ENCODE peak calls at places on chromosomes 7 and 10, in ten cellular contexts. R is CD8-positive, alpha-beta memory T cell; G is AG04450; W is sigmoid colon; E is colonic mucosa; K is SK-N-SH; T is H9; Q is thoracic aorta; I is left lung; P is PC-9. Z is an unnamed sample.

GRCh38 chr10:28719789-28720436 is 42.6 kb downstream of the BAMBI start:
- DNase-seq in R (no peak), G (peak), W (no peak), E (no peak), K (no peak), T (no peak), Q (no peak), I (no peak), P (no peak), Z (no peak)

GRCh38 chr7:38105874-38106483 is 72.1 kb upstream of the STARD3NL start:
- DNase-seq in R (no peak), G (peak), W (no peak), E (no peak), K (peak), T (no peak), Q (no peak), I (no peak), P (no peak), Z (peak)

GRCh38 chr7:102976493-102976892 is 63.7 kb downstream of the LRRC17 start:
- DNase-seq in R (no peak), G (no peak), W (no peak), E (no peak), K (no peak), T (no peak), Q (no peak), I (no peak), P (no peak), Z (no peak)

GRCh38 chr7:32115831-32116230 is 45.6 kb upstream of the PDE1C start:
- DNase-seq in R (no peak), G (no peak), W (no peak), E (no peak), K (no peak), T (no peak), Q (no peak), I (no peak), P (no peak), Z (no peak)

GRCh38 chr7:41693150-41693997 is 9.5 kb downstream of the INHBA start:
- DNase-seq in R (no peak), G (no peak), W (no peak), E (no peak), K (peak), T (no peak), Q (no peak), I (no peak), P (no peak), Z (no peak)

GRCh38 chr7:57407125-57407524 is 42.9 kb upstream of the ZNF716 start:
- DNase-seq in R (no peak), G (no peak), W (no peak), E (no peak), K (no peak), T (no peak), Q (no peak), I (no peak), P (no peak), Z (no peak)

GRCh38 chr7:29807179-29807841 is 1.0 kb downstream of the WIPF3 start:
- DNase-seq in R (no peak), G (no peak), W (no peak), E (peak), K (peak), T (peak), Q (no peak), I (no peak), P (no peak), Z (no peak)

GRCh38 chr10:61140765-61141392 is 196.9 kb upstream of the RHOBTB1 start:
- DNase-seq in R (no peak), G (peak), W (peak), E (no peak), K (peak), T (no peak), Q (no peak), I (no peak), P (no peak), Z (peak)

GRCh38 chr7:140977351-140978140 is 37.2 kb downstream of the MRPS33 start:
- DNase-seq in R (no peak), G (no peak), W (no peak), E (no peak), K (no peak), T (no peak), Q (no peak), I (no peak), P (no peak), Z (no peak)

GRCh38 chr7:143988986-143989745 is 11.0 kb upstream of the OR6B1 start:
- DNase-seq in R (no peak), G (no peak), W (no peak), E (no peak), K (no peak), T (no peak), Q (no peak), I (no peak), P (no peak), Z (no peak)

GRCh38 chr10:30176182-30176581 is 116.8 kb upstream of the JCAD start:
- DNase-seq in R (no peak), G (peak), W (no peak), E (no peak), K (no peak), T (no peak), Q (no peak), I (no peak), P (no peak), Z (no peak)

GRCh38 chr7:26451997-26452396 is 160.3 kb downstream of the SNX10 start:
- DNase-seq in R (no peak), G (no peak), W (no peak), E (no peak), K (no peak), T (peak), Q (no peak), I (no peak), P (peak), Z (no peak)

GRCh38 chr7:70788276-70788675 is 343.7 kb upstream of the GALNT17 start:
- DNase-seq in R (no peak), G (no peak), W (no peak), E (no peak), K (peak), T (no peak), Q (no peak), I (no peak), P (no peak), Z (no peak)

GRCh38 chr7:157310676-157311185 is 26.1 kb upstream of the DNAJB6 start:
- DNase-seq in R (no peak), G (no peak), W (no peak), E (no peak), K (peak), T (peak), Q (no peak), I (no peak), P (no peak), Z (no peak)

GRCh38 chr7:45456105-45456504 is 118.1 kb upstream of the ADCY1 start:
- DNase-seq in R (no peak), G (no peak), W (no peak), E (no peak), K (no peak), T (no peak), Q (no peak), I (no peak), P (no peak), Z (no peak)

GRCh38 chr10:92502296-92502695 is 71.6 kb downstream of the IDE start:
- DNase-seq in R (no peak), G (no peak), W (no peak), E (no peak), K (no peak), T (no peak), Q (no peak), I (no peak), P (no peak), Z (no peak)

GRCh38 chr10:126580873-126581647 is 89.4 kb downstream of the C10orf90 start:
- DNase-seq in R (no peak), G (no peak), W (no peak), E (no peak), K (no peak), T (no peak), Q (no peak), I (no peak), P (no peak), Z (peak)

GRCh38 chr7:85176197-85176596 is 10.7 kb downstream of the SEMA3D start:
- DNase-seq in R (no peak), G (no peak), W (no peak), E (no peak), K (no peak), T (no peak), Q (no peak), I (no peak), P (no peak), Z (no peak)

GRCh38 chr10:10942441-10942840 is 75.2 kb upstream of the CELF2 start:
- DNase-seq in R (no peak), G (no peak), W (no peak), E (no peak), K (no peak), T (no peak), Q (no peak), I (no peak), P (no peak), Z (no peak)

GRCh38 chr7:143222782-143223181 is 945 bp downstream of the TAS2R40 start:
- DNase-seq in R (no peak), G (no peak), W (no peak), E (no peak), K (no peak), T (no peak), Q (no peak), I (peak), P (no peak), Z (no peak)

GRCh38 chr7:88150018-88150417 is 69.8 kb downstream of the SRI start:
- DNase-seq in R (no peak), G (no peak), W (no peak), E (no peak), K (no peak), T (no peak), Q (no peak), I (no peak), P (no peak), Z (no peak)

GRCh38 chr7:3805151-3805550 is 504.1 kb downstream of the SDK1 start:
- DNase-seq in R (no peak), G (no peak), W (no peak), E (no peak), K (no peak), T (no peak), Q (no peak), I (no peak), P (no peak), Z (no peak)

GRCh38 chr10:13816195-13816926 is 229.6 kb downstream of the PRPF18 start:
- DNase-seq in R (no peak), G (peak), W (peak), E (peak), K (no peak), T (no peak), Q (no peak), I (no peak), P (no peak), Z (peak)

GRCh38 chr7:12157517-12157916 is 53.6 kb upstream of the TMEM106B start:
- DNase-seq in R (no peak), G (no peak), W (no peak), E (no peak), K (no peak), T (no peak), Q (no peak), I (no peak), P (no peak), Z (no peak)

GRCh38 chr7:148483515-148483914 is 107.1 kb upstream of the C7orf33 start:
- DNase-seq in R (no peak), G (no peak), W (no peak), E (no peak), K (no peak), T (no peak), Q (no peak), I (no peak), P (no peak), Z (no peak)

GRCh38 chr10:52609071-52609470 is 163.5 kb downstream of the MBL2 start:
- DNase-seq in R (no peak), G (no peak), W (no peak), E (no peak), K (no peak), T (no peak), Q (no peak), I (no peak), P (no peak), Z (no peak)

GRCh38 chr10:420154-421121 is 269.0 kb downstream of the DIP2C start:
- DNase-seq in R (no peak), G (no peak), W (no peak), E (no peak), K (no peak), T (no peak), Q (peak), I (no peak), P (no peak), Z (no peak)

GRCh38 chr10:113297226-113297625 is 255.6 kb upstream of the HABP2 start:
- DNase-seq in R (no peak), G (no peak), W (no peak), E (no peak), K (no peak), T (no peak), Q (no peak), I (no peak), P (peak), Z (no peak)

GRCh38 chr10:121551210-121551609 is 47.0 kb downstream of the FGFR2 start:
- DNase-seq in R (no peak), G (no peak), W (no peak), E (no peak), K (no peak), T (no peak), Q (no peak), I (no peak), P (no peak), Z (no peak)

GRCh38 chr10:98107644-98108430 is 26.6 kb upstream of the R3HCC1L start:
- DNase-seq in R (no peak), G (no peak), W (no peak), E (no peak), K (no peak), T (peak), Q (no peak), I (no peak), P (no peak), Z (no peak)

GRCh38 chr10:61973923-61974322 is 72.4 kb downstream of the ARID5B start:
- DNase-seq in R (no peak), G (no peak), W (no peak), E (no peak), K (no peak), T (no peak), Q (no peak), I (no peak), P (no peak), Z (no peak)

GRCh38 chr10:61280303-61280702 is 172.9 kb downstream of the TMEM26 start:
- DNase-seq in R (no peak), G (no peak), W (no peak), E (no peak), K (no peak), T (no peak), Q (no peak), I (no peak), P (peak), Z (no peak)

GRCh38 chr7:87219545-87220025 is at the start of gene TMEM243:
- DNase-seq in R (peak), G (peak), W (peak), E (peak), K (peak), T (peak), Q (peak), I (peak), P (peak), Z (peak)

GRCh38 chr7:309586-310228 is 19.7 kb downstream of the FOXL3 start:
- DNase-seq in R (no peak), G (no peak), W (no peak), E (no peak), K (no peak), T (no peak), Q (no peak), I (peak), P (no peak), Z (no peak)

GRCh38 chr7:34069676-34070075 is 164.3 kb downstream of the BMPER start:
- DNase-seq in R (no peak), G (no peak), W (no peak), E (no peak), K (no peak), T (no peak), Q (no peak), I (no peak), P (no peak), Z (no peak)

GRCh38 chr10:94314913-94315545 is 47.7 kb downstream of the NOC3L start:
- DNase-seq in R (no peak), G (no peak), W (no peak), E (no peak), K (peak), T (no peak), Q (no peak), I (no peak), P (no peak), Z (no peak)

GRCh38 chr10:84523509-84523908 is 195.1 kb downstream of the CCSER2 start:
- DNase-seq in R (no peak), G (no peak), W (no peak), E (peak), K (no peak), T (no peak), Q (no peak), I (no peak), P (no peak), Z (no peak)

GRCh38 chr10:35219906-35220890 is 93.6 kb downstream of the CREM start:
- DNase-seq in R (no peak), G (no peak), W (no peak), E (no peak), K (no peak), T (no peak), Q (no peak), I (no peak), P (no peak), Z (no peak)

GRCh38 chr10:35218339-35218955 is 91.8 kb downstream of the CREM start:
- DNase-seq in R (peak), G (peak), W (peak), E (peak), K (peak), T (peak), Q (peak), I (no peak), P (peak), Z (peak)

GRCh38 chr10:35216303-35216905 is 89.8 kb downstream of the CREM start:
- DNase-seq in R (no peak), G (no peak), W (peak), E (peak), K (no peak), T (no peak), Q (no peak), I (no peak), P (peak), Z (no peak)

GRCh38 chr10:35217458-35217857 is 90.8 kb downstream of the CREM start:
- DNase-seq in R (no peak), G (no peak), W (peak), E (no peak), K (no peak), T (no peak), Q (no peak), I (no peak), P (no peak), Z (no peak)

DNA sequence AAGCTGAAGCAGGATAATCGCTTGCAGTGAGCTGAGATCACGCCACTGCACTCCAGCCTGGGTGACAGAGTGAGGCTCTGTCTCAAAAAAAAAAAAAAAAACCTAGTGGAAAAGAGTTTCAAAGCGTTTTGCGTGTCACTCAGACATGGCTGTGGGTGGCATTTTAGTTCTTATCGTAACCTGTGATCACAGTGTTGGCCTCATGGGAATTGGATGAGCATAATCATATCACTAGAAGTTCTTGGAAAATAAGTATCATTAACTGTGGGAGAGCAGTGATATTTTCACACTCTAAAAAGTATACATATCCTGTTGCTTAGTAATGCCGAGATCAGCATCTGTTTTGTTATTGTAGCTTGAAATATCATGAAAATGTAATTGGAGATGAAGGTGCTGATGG is 92.6 kb downstream of the CREM start:
- DNase-seq in R (no peak), G (no peak), W (no peak), E (no peak), K (no peak), T (no peak), Q (no peak), I (no peak), P (no peak), Z (no peak)
- H3K27ac ChIP-seq in R (no peak), G (no peak), W (no peak), E (no peak), K (no peak), T (no peak), Q (no peak), I (no peak), P (no peak), Z (no peak)

GRCh38 chr7:158816271-158816670 is 13.0 kb downstream of the ESYT2 start:
- DNase-seq in R (no peak), G (no peak), W (no peak), E (no peak), K (no peak), T (no peak), Q (no peak), I (no peak), P (peak), Z (no peak)

GRCh38 chr7:158815471-158816128 is 13.7 kb downstream of the ESYT2 start:
- DNase-seq in R (no peak), G (no peak), W (no peak), E (no peak), K (no peak), T (no peak), Q (no peak), I (no peak), P (no peak), Z (no peak)

GRCh38 chr7:158818325-158819213 is 10.7 kb downstream of the ESYT2 start:
- DNase-seq in R (peak), G (peak), W (peak), E (peak), K (peak), T (peak), Q (peak), I (peak), P (peak), Z (no peak)

GRCh38 chr7:158815046-158815445 is 14.3 kb downstream of the ESYT2 start:
- DNase-seq in R (no peak), G (no peak), W (no peak), E (no peak), K (no peak), T (peak), Q (no peak), I (no peak), P (peak), Z (no peak)

GRCh38 chr7:158816995-158817394 is 12.3 kb downstream of the ESYT2 start:
- DNase-seq in R (no peak), G (no peak), W (no peak), E (peak), K (no peak), T (no peak), Q (no peak), I (no peak), P (peak), Z (no peak)
- H3K27ac ChIP-seq in R (no peak), G (no peak), W (peak), E (peak), K (no peak), T (no peak), Q (peak), I (peak), P (peak), Z (peak)

GRCh38 chr10:59099536-59099935 is 76.9 kb upstream of the PHYHIPL start:
- DNase-seq in R (no peak), G (no peak), W (peak), E (no peak), K (peak), T (no peak), Q (no peak), I (no peak), P (no peak), Z (no peak)
- H3K27ac ChIP-seq in R (no peak), G (no peak), W (peak), E (peak), K (peak), T (no peak), Q (peak), I (peak), P (no peak), Z (no peak)

DNA sequence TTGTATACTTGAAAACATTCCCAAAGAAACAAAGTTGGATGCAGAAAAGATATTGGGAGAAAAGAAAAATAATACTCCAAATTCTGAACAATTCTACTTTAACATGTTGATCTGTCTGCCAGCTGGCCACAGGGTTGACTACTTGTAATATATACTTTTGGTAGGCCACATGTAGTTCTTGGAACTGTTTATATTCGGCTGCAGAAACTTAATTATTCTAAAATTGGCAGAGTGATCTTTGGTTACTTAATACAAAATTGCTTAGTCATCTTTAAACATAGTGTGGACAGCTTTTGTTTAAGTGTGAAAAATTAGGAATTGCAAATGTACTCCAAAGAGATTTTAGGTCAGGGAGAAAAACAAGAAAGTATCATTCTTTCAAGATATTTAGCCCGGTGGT is 76.0 kb downstream of the CALD1 start:
- DNase-seq in R (no peak), G (no peak), W (no peak), E (no peak), K (no peak), T (no peak), Q (no peak), I (no peak), P (no peak), Z (no peak)
- H3K27ac ChIP-seq in R (no peak), G (no peak), W (peak), E (peak), K (peak), T (no peak), Q (peak), I (no peak), P (no peak), Z (peak)

Z was measured in prostate gland.